ENCODE peak calls at places on chromosome 4, in six cellular contexts. W is A549, I is HepG2, F is K562, K is WTC11, Z is GM12878. T is an unnamed sample.

GRCh38 chr4:99117876-99118693 is 26.0 kb downstream of the ADH4 start:
- DNase-seq in W (peak), I (peak), F (no peak), K (no peak), Z (no peak), T (peak)

GRCh38 chr4:19262467-19262866 is 989.2 kb upstream of the SLIT2 start:
- DNase-seq in W (no peak), I (no peak), F (no peak), K (no peak), Z (no peak), T (no peak)

GRCh38 chr4:38523524-38524448 is 140.2 kb upstream of the KLF3 start:
- DNase-seq in W (no peak), I (no peak), F (peak), K (no peak), Z (peak), T (peak)

GRCh38 chr4:72319596-72319995 is 249.4 kb downstream of the ADAMTS3 start:
- DNase-seq in W (no peak), I (no peak), F (no peak), K (no peak), Z (no peak), T (no peak)

GRCh38 chr4:8303081-8303480 is 33.5 kb downstream of the HTRA3 start:
- DNase-seq in W (no peak), I (no peak), F (no peak), K (peak), Z (no peak), T (no peak)

GRCh38 chr4:177097291-177097690 is 212.4 kb upstream of the NEIL3 start:
- DNase-seq in W (no peak), I (no peak), F (no peak), K (no peak), Z (no peak), T (no peak)

GRCh38 chr4:48578132-48578964 is 88.3 kb downstream of the ZAR1 start:
- DNase-seq in W (peak), I (peak), F (peak), K (peak), Z (peak), T (peak)

GRCh38 chr4:188032170-188032569 is 36.6 kb downstream of the ZFP42 start:
- DNase-seq in W (no peak), I (no peak), F (no peak), K (peak), Z (no peak), T (no peak)

GRCh38 chr4:90503677-90504076 is 376.5 kb downstream of the CCSER1 start:
- DNase-seq in W (no peak), I (no peak), F (no peak), K (no peak), Z (no peak), T (no peak)

GRCh38 chr4:27066591-27066990 is 205.9 kb downstream of the STIM2 start:
- DNase-seq in W (no peak), I (no peak), F (no peak), K (no peak), Z (no peak), T (peak)

GRCh38 chr4:127138586-127138985 is 494.2 kb upstream of the INTU start:
- DNase-seq in W (no peak), I (no peak), F (no peak), K (no peak), Z (no peak), T (no peak)

GRCh38 chr4:149706942-149707341 is 108.7 kb downstream of the IQCM start:
- DNase-seq in W (no peak), I (no peak), F (no peak), K (no peak), Z (no peak), T (no peak)

GRCh38 chr4:1748465-1748995 is 27.2 kb downstream of the TACC3 start:
- DNase-seq in W (peak), I (peak), F (peak), K (peak), Z (no peak), T (peak)

GRCh38 chr4:154465085-154465484 is 26.5 kb downstream of the DCHS2 start:
- DNase-seq in W (no peak), I (no peak), F (peak), K (no peak), Z (no peak), T (peak)

DNA sequence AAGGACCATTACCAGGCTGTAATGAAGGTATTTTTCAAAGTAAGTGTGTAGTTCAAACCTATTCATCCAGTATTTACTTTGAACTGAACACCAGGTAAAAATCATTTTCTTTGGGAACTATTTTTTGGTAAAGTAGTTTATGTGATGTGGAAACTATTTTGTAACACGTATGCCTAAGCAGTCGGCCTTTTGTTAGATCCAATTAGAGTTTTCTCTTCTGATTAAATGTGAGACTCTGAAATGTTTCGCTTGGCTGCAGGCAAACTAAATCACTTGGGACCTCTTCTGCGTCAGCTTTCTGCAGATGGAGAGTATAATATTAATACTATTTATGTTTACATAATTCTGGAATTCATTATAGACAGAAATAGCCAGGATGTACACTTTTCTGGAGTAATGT is 46.9 kb downstream of the BMPR1B start:
- DNase-seq in W (no peak), I (no peak), F (no peak), K (no peak), Z (no peak), T (no peak)
- TF ChIP-seq MAX in W (no peak), I (no peak), F (no peak), K (no peak), Z (no peak), T (no peak)

GRCh38 chr4:71231073-71231752 is 107.6 kb upstream of the SLC4A4 start:
- DNase-seq in W (no peak), I (no peak), F (no peak), K (no peak), Z (no peak), T (no peak)
- TF ChIP-seq MAX in W (no peak), I (no peak), F (no peak), K (no peak), Z (no peak), T (no peak)

DNA sequence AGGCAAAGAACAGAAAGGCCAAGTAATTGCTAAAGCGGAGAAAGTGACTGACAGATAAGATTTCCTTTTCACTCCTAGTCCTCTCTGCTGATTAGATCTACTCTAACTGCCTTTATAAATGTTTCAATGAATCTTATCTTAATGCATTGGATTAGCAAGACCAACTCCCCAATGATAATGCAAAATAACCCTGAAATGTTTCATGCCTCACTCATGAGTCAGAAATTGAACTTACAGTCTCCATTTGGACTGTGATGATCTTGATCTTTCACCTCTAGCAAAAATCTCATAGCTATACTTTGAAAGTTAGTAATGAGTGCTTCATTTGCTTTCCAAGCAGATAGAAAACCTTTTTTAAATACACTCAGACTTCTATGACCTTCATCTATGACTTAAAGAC is 26.5 kb downstream of the SLC10A7 start:
- DNase-seq in W (no peak), I (peak), F (no peak), K (no peak), Z (no peak), T (no peak)
- TF ChIP-seq MAX in W (no peak), I (no peak), F (no peak), K (no peak), Z (no peak), T (no peak)

GRCh38 chr4:15040916-15041463 is 38.7 kb downstream of the CPEB2 start:
- DNase-seq in W (no peak), I (no peak), F (no peak), K (no peak), Z (no peak), T (no peak)
- TF ChIP-seq MAX in W (no peak), I (no peak), F (no peak), K (no peak), Z (no peak), T (no peak)